ENCODE peak calls at places on chromosomes 11 and 22, in four cellular contexts. J is transverse colon; A is omental fat pad; R is CD4-positive, CD25-positive, alpha-beta regulatory T cell. V is an unnamed sample.

GRCh38 chr11:47234669-47235075 is 13.9 kb downstream of the ACP2 start:
- DNase-seq in J (peak; percentile 65), R (no peak), A (no peak), V (peak; percentile 49)

GRCh38 chr11:120228794-120229384 is 11.1 kb upstream of the POU2F3 start:
- DNase-seq in A (no peak), R (no peak), J (no peak), V (no peak)

GRCh38 chr11:112789481-112789880 is 171.7 kb upstream of the NCAM1 start:
- DNase-seq in R (no peak), J (no peak), A (no peak), V (no peak)

GRCh38 chr22:42035256-42035655 is 35.4 kb downstream of the NAGA start:
- DNase-seq in A (no peak), R (no peak), J (no peak), V (no peak)

GRCh38 chr22:24768537-24769374 is 5.8 kb downstream of the PIWIL3 start:
- DNase-seq in A (peak; percentile 30), R (peak; percentile 19), J (peak; percentile 74), V (peak; percentile 79)

GRCh38 chr22:44473166-44473565 is 24.9 kb downstream of the RTL6 start:
- DNase-seq in J (no peak), R (no peak), A (no peak), V (no peak)

GRCh38 chr22:39932918-39933649 is 27.1 kb upstream of the TMA7B start:
- DNase-seq in J (peak; percentile 61), A (no peak), R (peak; percentile 47), V (no peak)

GRCh38 chr22:41446057-41446501 is 522 bp downstream of the TOB2 start:
- DNase-seq in J (peak; percentile 39), R (no peak), A (no peak), V (no peak)

GRCh38 chr11:134734446-134734845 is 322.4 kb upstream of the B3GAT1 start:
- DNase-seq in A (no peak), R (no peak), J (no peak), V (no peak)

GRCh38 chr22:44047891-44048301 is 23.8 kb downstream of the PARVB start:
- DNase-seq in J (no peak), R (no peak), A (no peak), V (no peak)

GRCh38 chr22:21587803-21588611 is 20.5 kb downstream of the UBE2L3 start:
- DNase-seq in R (no peak), J (peak; percentile 22), A (no peak), V (no peak)

GRCh38 chr22:46588279-46589140 is 31.7 kb upstream of the GRAMD4 start:
- DNase-seq in R (no peak), J (no peak), A (no peak), V (no peak)

GRCh38 chr11:45593992-45594391 is 71.4 kb downstream of the CHST1 start:
- DNase-seq in A (no peak), J (no peak), R (no peak), V (no peak)

GRCh38 chr11:126339073-126339865 is 16.2 kb upstream of the ST3GAL4 start:
- DNase-seq in J (no peak), R (no peak), A (no peak), V (no peak)

GRCh38 chr11:26344647-26345046 is 12.7 kb downstream of the ANO3 start:
- DNase-seq in A (no peak), R (no peak), J (no peak), V (no peak)

GRCh38 chr11:2265396-2265795 is 5.0 kb downstream of the ASCL2 start:
- DNase-seq in R (no peak), A (peak; percentile 14), J (no peak), V (peak; percentile 9)

GRCh38 chr11:120817131-120817530 is 206.8 kb upstream of the TBCEL start:
- DNase-seq in A (no peak), R (no peak), J (peak; percentile 49), V (no peak)

GRCh38 chr11:104060004-104060403 is 23.6 kb downstream of the DDI1 start:
- DNase-seq in J (no peak), R (no peak), A (no peak), V (no peak)

GRCh38 chr11:60864856-60865513 is 2.4 kb upstream of the ZP1 start:
- DNase-seq in R (no peak), J (no peak), A (no peak), V (no peak)

GRCh38 chr22:23836692-23837495 is 1.9 kb downstream of the DERL3 start:
- DNase-seq in A (no peak), R (no peak), J (no peak), V (no peak)

GRCh38 chr11:63012450-63013238 is 3.0 kb downstream of the SLC22A8 start:
- DNase-seq in J (no peak), A (no peak), R (no peak), V (no peak)

GRCh38 chr22:37850801-37851200 is 1.6 kb downstream of the EIF3L start:
- DNase-seq in J (no peak), A (no peak), R (no peak), V (no peak)

GRCh38 chr11:57213282-57214086 is 23.6 kb downstream of the APLNR start:
- DNase-seq in A (no peak), R (no peak), J (no peak), V (peak; percentile 17)

GRCh38 chr11:113415343-113415742 is 27.8 kb downstream of the ANKK1 start:
- DNase-seq in R (no peak), A (no peak), J (no peak), V (no peak)

GRCh38 chr11:66277475-66278391 is at the start of gene CNIH2:
- DNase-seq in J (peak; percentile 47), R (peak; percentile 48), A (no peak), V (no peak)

GRCh38 chr22:46521994-46522393 is 15.4 kb downstream of the CELSR1 start:
- DNase-seq in J (no peak), R (no peak), A (no peak), V (no peak)

GRCh38 chr11:117457031-117457785 is 129.6 kb downstream of the CEP164 start:
- DNase-seq in R (no peak), J (no peak), A (no peak), V (no peak)

V was measured in mucosa of gallbladder.